ENCODE peak calls at places on chromosomes 12 and 14, in nine cellular contexts. B is stomach; N is C1 segment of cervical spinal cord; S is aorta; T is naive thymus-derived CD8-positive, alpha-beta T cell; G is activated CD4-positive, CD25-positive, alpha-beta regulatory T cell; W is NCI-H345; E is fibroblast of pulmonary artery; M is OCI-LY7. Y is an unnamed sample.

GRCh38 chr14:90760591-90761316 is 55.5 kb downstream of the TTC7B start:
- DNase-seq in B (no peak), N (no peak), S (no peak), T (no peak), G (no peak), W (peak), E (peak), M (peak), Y (peak)

GRCh38 chr14:77204457-77204796 is 22.8 kb downstream of the TMEM63C start:
- DNase-seq in B (no peak), N (no peak), S (no peak), T (no peak), G (no peak), W (peak), E (no peak), M (no peak), Y (no peak)

GRCh38 chr12:12528361-12529092 is 34.1 kb downstream of the DUSP16 start:
- DNase-seq in B (no peak), N (no peak), S (no peak), T (no peak), G (no peak), W (no peak), E (no peak), M (no peak), Y (peak)

GRCh38 chr14:50608302-50608851 is 48.4 kb downstream of the ATL1 start:
- DNase-seq in B (no peak), N (no peak), S (no peak), T (no peak), G (no peak), W (no peak), E (no peak), M (no peak), Y (no peak)

GRCh38 chr14:100914597-100915021 is 11.1 kb upstream of the RTL1 start:
- DNase-seq in B (no peak), N (no peak), S (no peak), T (no peak), G (no peak), W (no peak), E (peak), M (no peak), Y (no peak)

GRCh38 chr14:54173782-54174181 is 217.2 kb upstream of the BMP4 start:
- DNase-seq in B (no peak), N (no peak), S (peak), T (no peak), G (no peak), W (no peak), E (no peak), M (no peak), Y (peak)

GRCh38 chr12:31874961-31875608 is 84.1 kb upstream of the RESF1 start:
- DNase-seq in B (peak), N (no peak), S (peak), T (peak), G (peak), W (no peak), E (peak), M (peak), Y (peak)

GRCh38 chr12:9647825-9648700 is 21.4 kb upstream of the CLEC2D start:
- DNase-seq in B (peak), N (no peak), S (peak), T (peak), G (peak), W (peak), E (peak), M (peak), Y (peak)

GRCh38 chr12:124261885-124262284 is 33.0 kb upstream of the RFLNA start:
- DNase-seq in B (no peak), N (no peak), S (no peak), T (no peak), G (no peak), W (no peak), E (no peak), M (no peak), Y (no peak)

GRCh38 chr14:30267141-30267540 is 291.8 kb upstream of the G2E3 start:
- DNase-seq in B (no peak), N (no peak), S (no peak), T (no peak), G (no peak), W (no peak), E (peak), M (no peak), Y (peak)

GRCh38 chr12:132143328-132144071 is 619 bp downstream of the DDX51 start:
- DNase-seq in B (no peak), N (no peak), S (peak), T (peak), G (no peak), W (no peak), E (no peak), M (peak), Y (peak)

GRCh38 chr14:73739174-73739898 is 25.2 kb upstream of the PNMA1 start:
- DNase-seq in B (no peak), N (no peak), S (no peak), T (no peak), G (no peak), W (no peak), E (no peak), M (no peak), Y (no peak)

GRCh38 chr12:49990269-49990668 is 17.5 kb downstream of the AQP6 start:
- DNase-seq in B (no peak), N (no peak), S (no peak), T (no peak), G (no peak), W (no peak), E (peak), M (no peak), Y (no peak)

GRCh38 chr14:21668377-21668776 is 5.2 kb downstream of the OR4E1 start:
- DNase-seq in B (no peak), N (no peak), S (no peak), T (no peak), G (no peak), W (no peak), E (peak), M (no peak), Y (peak)

Y was measured in dermis blood vessel endothelial cell.